ENCODE peak calls at places on chromosomes 4 and X, in four cellular contexts. Q is cardiac muscle cell, T is immature natural killer cell, X is foreskin melanocyte. H is an unnamed sample.

GRCh38 chr4:15469402-15470148 is at the start of gene CC2D2A:
- DNase-seq in Q (peak), T (peak), X (peak), H (no peak)

GRCh38 chr4:156291317-156291716 is 337.7 kb upstream of the CTSO start:
- DNase-seq in Q (peak), T (no peak), X (peak), H (no peak)

GRCh38 chrX:53116101-53116500 is 22.2 kb downstream of the KANTR start:
- DNase-seq in Q (peak), T (no peak), X (no peak), H (no peak)

GRCh38 chr4:156710571-156711195 is 260.9 kb downstream of the PDGFC start:
- DNase-seq in Q (no peak), T (no peak), X (no peak), H (no peak)

GRCh38 chr4:55364691-55365346 is 18.8 kb downstream of the SRD5A3 start:
- DNase-seq in Q (no peak), T (no peak), X (peak), H (no peak)

GRCh38 chr4:40453912-40454311 is 118.8 kb downstream of the CHRNA9 start:
- DNase-seq in Q (no peak), T (no peak), X (no peak), H (no peak)

GRCh38 chr4:81592698-81593097 is 121.0 kb upstream of the RASGEF1B start:
- DNase-seq in Q (no peak), T (no peak), X (no peak), H (no peak)

GRCh38 chr4:148649669-148650331 is 207.6 kb upstream of the NR3C2 start:
- DNase-seq in Q (peak), T (no peak), X (no peak), H (peak)

GRCh38 chr4:56743550-56743949 is 62.5 kb upstream of the HOPX start:
- DNase-seq in Q (no peak), T (no peak), X (no peak), H (no peak)